ENCODE peak calls at places on chromosomes 1 and 21, in four cellular contexts. D is Calu3, M is Peyer's patch, V is neural crest cell. N is an unnamed sample.

GRCh38 chr1:185646202-185646683 is 87.9 kb upstream of the HMCN1 start:
- DNase-seq in D (peak; percentile 80), M (no peak), V (peak; percentile 9), N (peak; percentile 100)

GRCh38 chr1:223129229-223129851 is 13.7 kb downstream of the TLR5 start:
- DNase-seq in D (peak; percentile 68), M (peak; percentile 83), V (peak; percentile 87), N (no peak)

GRCh38 chr1:79726321-79726720 is 719.8 kb upstream of the ADGRL4 start:
- DNase-seq in D (no peak), M (no peak), V (no peak), N (no peak)

GRCh38 chr21:32941263-32941662 is 84.5 kb upstream of the OLIG2 start:
- DNase-seq in D (no peak), M (no peak), V (no peak), N (no peak)

GRCh38 chr1:165381745-165382530 is 25.4 kb upstream of the LMX1A start:
- DNase-seq in D (no peak), M (no peak), V (no peak), N (no peak)

GRCh38 chr1:205879974-205880373 is 30.0 kb upstream of the PM20D1 start:
- DNase-seq in D (no peak), M (no peak), V (no peak), N (no peak)

GRCh38 chr1:204920511-204920910 is 49.8 kb downstream of the NFASC start:
- DNase-seq in D (no peak), M (no peak), V (no peak), N (no peak)

GRCh38 chr1:17276568-17276967 is 27.7 kb downstream of the PADI3 start:
- DNase-seq in D (peak; percentile 62), M (peak; percentile 54), V (no peak), N (peak; percentile 78)

GRCh38 chr1:152461544-152461943 is 47.5 kb upstream of the CRNN start:
- DNase-seq in D (peak; percentile 69), M (no peak), V (no peak), N (peak; percentile 63)

GRCh38 chr1:91078859-91079258 is 57.0 kb upstream of the ZNF644 start:
- DNase-seq in D (no peak), M (no peak), V (no peak), N (no peak)

GRCh38 chr1:177306981-177307380 is 136.2 kb downstream of the BRINP2 start:
- DNase-seq in D (no peak), M (no peak), V (no peak), N (peak; percentile 66)

GRCh38 chr1:11320153-11320936 is 47.3 kb downstream of the UBIAD1 start:
- DNase-seq in D (peak; percentile 8), M (no peak), V (peak; percentile 64), N (no peak)

GRCh38 chr1:182003953-182004586 is 57.4 kb downstream of the ZNF648 start:
- DNase-seq in D (no peak), M (no peak), V (no peak), N (no peak)

GRCh38 chr1:78081980-78082860 is 36.5 kb downstream of the GIPC2 start:
- DNase-seq in D (no peak), M (no peak), V (no peak), N (peak; percentile 25)

GRCh38 chr1:208924011-208924410 is 659.5 kb upstream of the CAMK1G start:
- DNase-seq in D (no peak), M (no peak), V (no peak), N (no peak)

GRCh38 chr21:46079357-46080170 is 18.3 kb upstream of the COL6A2 start:
- DNase-seq in D (no peak), M (peak; percentile 19), V (no peak), N (no peak)

GRCh38 chr1:203327684-203328457 is 22.6 kb downstream of the BTG2 start:
- DNase-seq in D (peak; percentile 65), M (peak; percentile 49), V (peak; percentile 31), N (peak; percentile 73)

GRCh38 chr1:102776074-102776473 is 332.2 kb downstream of the COL11A1 start:
- DNase-seq in D (no peak), M (no peak), V (no peak), N (no peak)

GRCh38 chr1:90534669-90535379 is 182.3 kb downstream of the BARHL2 start:
- DNase-seq in D (no peak), M (no peak), V (no peak), N (no peak)

GRCh38 chr1:211546543-211546942 is 32.4 kb downstream of the SLC30A1 start:
- DNase-seq in D (no peak), M (no peak), V (no peak), N (no peak)

GRCh38 chr1:211547710-211548109 is 31.3 kb downstream of the SLC30A1 start:
- DNase-seq in D (no peak), M (no peak), V (no peak), N (peak; percentile 12)

GRCh38 chr1:211548321-211549091 is 30.5 kb downstream of the SLC30A1 start:
- DNase-seq in D (peak; percentile 15), M (peak; percentile 58), V (no peak), N (peak; percentile 56)

GRCh38 chr1:211541715-211542477 is 37.1 kb downstream of the SLC30A1 start:
- DNase-seq in D (peak; percentile 76), M (no peak), V (no peak), N (peak; percentile 20)

GRCh38 chr1:211543003-211543402 is 36.0 kb downstream of the SLC30A1 start:
- DNase-seq in D (no peak), M (no peak), V (no peak), N (no peak)
- TF ChIP-seq CTCF in D (no peak), M (no peak), V (no peak), N (no peak)

GRCh38 chr1:3900150-3900968 is at the start of gene C1orf174:
- DNase-seq in D (peak; percentile 81), M (peak; percentile 97), V (peak; percentile 88), N (peak; percentile 87)

GRCh38 chr1:3899776-3900149 is 309 bp downstream of the C1orf174 start:
- DNase-seq in D (no peak), M (no peak), V (no peak), N (no peak)

GRCh38 chr1:3898475-3898735 is 1.7 kb downstream of the C1orf174 start:
- DNase-seq in D (no peak), M (no peak), V (no peak), N (no peak)

GRCh38 chr1:3900969-3901529 is 977 bp upstream of the C1orf174 start:
- DNase-seq in D (peak; percentile 96), M (peak; percentile 98), V (peak; percentile 95), N (peak; percentile 85)

DNA sequence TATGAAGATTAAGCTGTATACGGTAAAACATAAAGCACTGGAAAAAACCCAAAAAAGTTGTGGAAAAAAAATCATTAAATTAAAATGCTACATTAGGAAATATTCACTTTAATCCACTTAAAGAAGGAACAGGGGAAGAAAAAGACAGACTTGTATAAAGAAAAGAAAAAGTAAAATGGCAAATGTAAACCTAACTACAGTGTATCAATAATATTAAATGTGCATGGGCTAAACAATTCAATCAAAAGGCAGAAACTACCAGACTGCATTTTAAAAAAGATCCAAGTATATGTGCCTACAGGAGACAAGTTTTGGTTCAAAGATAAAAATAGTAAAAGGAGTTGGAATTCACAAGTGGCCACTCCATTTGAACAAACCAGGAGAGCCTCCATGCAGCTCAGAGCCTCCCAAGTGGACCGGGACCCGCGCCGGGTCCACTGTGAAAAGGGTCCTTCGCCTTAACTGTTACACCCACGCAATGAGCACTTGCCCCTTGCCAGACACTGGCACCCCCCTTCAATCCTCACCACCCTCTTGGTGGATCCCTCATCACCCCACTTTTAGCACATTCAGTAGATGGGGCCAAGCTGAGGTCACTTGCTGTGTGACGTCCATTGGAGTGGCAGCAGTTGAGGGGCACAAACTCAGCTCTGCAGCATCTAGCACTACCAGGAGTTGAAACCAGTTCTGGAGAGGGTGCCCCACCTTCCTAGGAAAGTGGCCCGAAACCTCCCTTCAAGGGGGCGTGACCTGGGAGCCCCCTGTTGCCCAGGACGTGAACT is 887 bp downstream of the C1orf174 start:
- DNase-seq in D (no peak), M (no peak), V (no peak), N (no peak)
- TF ChIP-seq CTCF in D (no peak), M (no peak), V (no peak), N (peak; percentile 19)

DNA sequence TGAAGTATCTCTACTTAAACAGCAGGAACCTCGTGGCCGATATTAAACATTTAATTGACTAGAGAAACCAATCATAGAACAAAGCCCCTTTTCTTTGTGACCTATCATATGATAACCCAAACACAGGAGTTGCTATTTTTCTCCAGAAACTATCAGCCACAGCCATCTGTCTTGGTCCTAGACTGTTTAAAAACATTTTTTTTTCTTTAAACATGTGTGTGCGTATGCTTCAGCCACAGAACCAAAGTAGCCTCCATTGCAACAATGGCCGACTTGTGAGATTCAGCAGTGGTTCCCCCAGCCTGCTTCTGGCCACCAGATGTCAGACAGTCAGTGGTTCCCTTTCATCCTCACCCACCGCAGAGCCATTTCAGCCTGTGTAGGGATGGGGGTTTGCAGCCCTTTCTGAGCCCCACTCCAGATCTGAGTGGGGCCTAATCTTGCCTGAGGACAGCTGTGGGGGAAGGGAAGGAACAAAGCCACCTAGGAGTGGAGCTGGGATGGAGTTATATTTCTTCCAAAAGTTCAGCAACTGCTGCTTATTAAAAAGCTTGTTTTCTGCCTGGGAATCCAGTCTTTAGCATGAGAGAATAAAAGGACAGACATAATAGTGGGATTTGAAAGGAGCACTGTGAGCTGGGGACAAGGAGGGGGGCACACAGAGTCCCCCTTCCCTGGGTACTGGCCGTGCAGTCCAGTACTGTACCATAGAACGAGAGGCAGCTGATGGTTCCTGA is 11.7 kb upstream of the IGSF3 start:
- DNase-seq in D (no peak), M (no peak), V (peak; percentile 18), N (no peak)
- TF ChIP-seq CTCF in D (no peak), M (no peak), V (no peak), N (no peak)

DNA sequence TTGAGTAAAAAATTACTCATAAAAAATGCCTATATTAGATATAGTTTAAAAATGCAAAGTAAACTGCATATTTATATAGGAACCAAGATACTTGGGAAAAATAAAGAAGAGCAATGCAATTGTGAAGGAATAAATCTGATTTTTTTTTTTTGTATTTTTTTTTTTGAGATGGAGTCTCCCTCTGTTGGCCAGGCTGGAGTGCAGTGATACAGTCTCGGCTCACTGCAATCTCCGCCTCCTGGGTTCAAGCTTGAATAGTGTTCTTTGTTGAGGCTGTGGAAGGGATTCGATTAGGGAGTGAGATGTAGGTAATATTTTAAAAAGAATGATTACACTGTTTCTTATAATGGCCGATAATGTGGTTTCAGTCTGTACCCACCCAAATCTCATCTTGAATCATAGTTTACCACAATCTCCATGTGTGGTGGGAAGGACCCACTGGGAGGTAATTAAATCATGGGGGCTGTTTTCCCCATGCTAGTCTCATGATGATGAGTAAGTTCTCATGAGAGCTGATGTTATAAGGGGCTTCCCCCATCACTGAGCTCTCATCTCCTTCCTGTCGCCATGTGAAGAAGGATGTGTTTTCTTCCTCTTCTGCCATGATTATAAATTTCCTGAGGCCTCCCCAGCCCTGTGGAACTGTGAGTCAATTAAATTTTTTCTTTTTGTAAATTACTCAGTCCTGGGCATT is 1765.9 kb downstream of the PLA2G4A start:
- DNase-seq in D (no peak), M (no peak), V (no peak), N (no peak)
- TF ChIP-seq CTCF in D (no peak), M (no peak), V (peak; percentile 50), N (no peak)

GRCh38 chr1:234875953-234876814 is 252.5 kb downstream of the TOMM20 start:
- DNase-seq in D (peak; percentile 42), M (no peak), V (no peak), N (peak; percentile 42)

GRCh38 chr1:234875328-234875952 is 253.2 kb downstream of the TOMM20 start:
- DNase-seq in D (peak; percentile 24), M (no peak), V (no peak), N (peak; percentile 55)

GRCh38 chr1:234879157-234880080 is 249.2 kb downstream of the TOMM20 start:
- DNase-seq in D (no peak), M (no peak), V (no peak), N (no peak)

GRCh38 chr1:234878288-234878687 is 250.3 kb downstream of the TOMM20 start:
- DNase-seq in D (no peak), M (no peak), V (no peak), N (no peak)

GRCh38 chr1:234877761-234878160 is 250.9 kb downstream of the TOMM20 start:
- DNase-seq in D (no peak), M (no peak), V (no peak), N (no peak)
- TF ChIP-seq CTCF in D (no peak), M (no peak), V (no peak), N (no peak)